ENCODE peak calls at places on chromosomes 12 and 14, in five cellular contexts. L, I, V, R and O are unnamed samples.

GRCh38 chr12:46711756-46712155 is 114.0 kb downstream of the SLC38A4 start:
- DNase-seq in V (no peak), R (peak), L (peak), I (no peak), O (peak)

GRCh38 chr14:102967506-102967795 is 45.0 kb downstream of the AMN start:
- DNase-seq in I (no peak), V (no peak), L (no peak), R (no peak), O (no peak)

GRCh38 chr14:28751467-28752058 is 15.0 kb upstream of the FOXG1 start:
- DNase-seq in R (peak), L (peak), I (peak), V (no peak), O (no peak)

GRCh38 chr12:133181238-133181959 is at the start of gene ZNF268:
- DNase-seq in I (peak), R (peak), L (peak), V (peak), O (peak)

GRCh38 chr14:75257241-75257640 is 21.4 kb upstream of the FOS start:
- DNase-seq in I (no peak), L (no peak), V (no peak), R (peak), O (no peak)

GRCh38 chr12:14963520-14963919 is 2.1 kb upstream of the ARHGDIB start:
- DNase-seq in R (no peak), V (no peak), I (no peak), L (no peak), O (no peak)

GRCh38 chr12:93164103-93164880 is 213.4 kb upstream of the NUDT4 start:
- DNase-seq in V (no peak), L (no peak), I (no peak), R (peak), O (no peak)

GRCh38 chr14:95207475-95208253 is 50.3 kb upstream of the DICER1 start:
- DNase-seq in R (no peak), I (no peak), V (no peak), L (no peak), O (no peak)

GRCh38 chr12:125657681-125658080 is 592.4 kb downstream of the AACS start:
- DNase-seq in I (no peak), R (no peak), V (no peak), L (no peak), O (no peak)

GRCh38 chr14:28759056-28759657 is 7.4 kb upstream of the FOXG1 start:
- DNase-seq in L (no peak), R (peak), V (no peak), I (no peak), O (no peak)

GRCh38 chr12:27573972-27574371 is 50.0 kb downstream of the PPFIBP1 start:
- DNase-seq in I (no peak), R (peak), L (peak), V (no peak), O (no peak)

GRCh38 chr12:106801830-106802561 is 27.5 kb downstream of the RIC8B start:
- DNase-seq in R (no peak), L (no peak), V (no peak), I (peak), O (no peak)

GRCh38 chr14:19878029-19878642 is 3.2 kb downstream of the OR4K2 start:
- DNase-seq in I (no peak), R (no peak), V (no peak), L (peak), O (no peak)

GRCh38 chr12:15756822-15757221 is 32.4 kb downstream of the EPS8 start:
- DNase-seq in I (no peak), L (peak), R (peak), V (no peak), O (no peak)

GRCh38 chr14:74508292-74508731 is 14.7 kb downstream of the ISCA2 start:
- DNase-seq in I (peak), R (no peak), L (no peak), V (peak), O (no peak)

GRCh38 chr14:29836395-29836794 is 91.3 kb downstream of the PRKD1 start:
- DNase-seq in R (no peak), V (no peak), I (no peak), L (no peak), O (no peak)

GRCh38 chr14:50051706-50052105 is 64.7 kb downstream of the VCPKMT start:
- DNase-seq in R (no peak), I (no peak), V (no peak), L (no peak), O (no peak)

GRCh38 chr14:99035712-99036593 is 236.0 kb downstream of the BCL11B start:
- DNase-seq in L (peak), I (peak), R (peak), V (peak), O (peak)

GRCh38 chr12:112256780-112257179 is 125.5 kb downstream of the HECTD4 start:
- DNase-seq in L (no peak), V (no peak), R (no peak), I (no peak), O (no peak)

GRCh38 chr12:2668816-2669215 is 126.0 kb upstream of the FKBP4 start:
- DNase-seq in L (no peak), I (no peak), V (no peak), R (no peak), O (no peak)

GRCh38 chr12:126069549-126070165 is 1004.4 kb downstream of the AACS start:
- DNase-seq in V (peak), I (peak), L (peak), R (peak), O (peak)

DNA sequence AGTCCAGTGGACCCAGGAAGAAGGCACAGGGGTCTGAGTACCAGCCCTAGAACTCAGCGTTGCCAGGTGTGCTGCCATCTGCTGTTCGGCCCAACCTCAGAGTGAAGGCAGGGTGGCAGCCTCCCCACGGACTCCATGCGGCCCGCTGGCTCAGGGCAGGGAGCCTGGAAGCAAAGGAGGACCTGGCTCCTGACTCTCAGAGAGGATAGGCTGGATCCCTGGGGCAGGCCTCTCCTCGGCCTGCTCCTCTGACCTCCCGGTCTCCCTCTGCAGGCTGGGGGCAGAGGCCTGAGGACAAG is 10.1 kb downstream of the MCRS1 start:
- DNase-seq in V (no peak), L (no peak), I (no peak), R (no peak), O (no peak)
- TF ChIP-seq CTCF in V (no peak), L (no peak), I (peak), R (no peak), O (no peak)

DNA sequence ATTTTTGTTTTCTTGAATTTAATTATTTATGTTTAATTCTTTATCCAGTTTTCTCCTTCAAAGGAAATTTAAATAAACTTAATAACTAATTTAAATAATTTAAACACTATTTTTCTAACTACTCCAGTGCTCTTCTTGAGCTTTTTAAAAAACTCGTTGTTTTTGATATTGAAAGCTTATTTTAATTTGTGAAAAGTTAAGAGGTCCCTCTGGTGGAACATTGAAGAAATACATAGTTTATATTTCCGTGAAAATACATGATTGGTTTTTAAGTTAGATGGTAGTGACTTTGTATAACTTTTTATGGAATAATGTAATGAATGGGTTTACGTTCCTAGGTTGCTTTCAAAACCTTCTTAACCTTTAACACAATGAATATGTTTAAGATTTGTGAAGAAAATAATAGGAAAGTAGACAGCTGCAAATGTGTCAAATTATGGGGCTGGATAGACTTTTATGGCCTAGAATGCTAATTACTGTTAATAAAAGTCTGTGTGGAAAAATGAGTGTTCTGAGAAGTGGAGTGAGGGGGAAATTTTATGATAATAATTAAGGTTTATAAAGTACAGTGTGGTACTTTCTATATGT is 45.9 kb upstream of the MSRB3 start:
- DNase-seq in V (no peak), R (peak), L (peak), I (no peak), O (no peak)
- TF ChIP-seq CTCF in V (no peak), R (no peak), L (peak), I (peak), O (peak)

GRCh38 chr14:61106627-61107147 is 125.6 kb downstream of the SLC38A6 start:
- DNase-seq in V (no peak), R (no peak), L (no peak), I (no peak), O (no peak)
- TF ChIP-seq CTCF in V (no peak), R (no peak), L (peak), I (peak), O (peak)

DNA sequence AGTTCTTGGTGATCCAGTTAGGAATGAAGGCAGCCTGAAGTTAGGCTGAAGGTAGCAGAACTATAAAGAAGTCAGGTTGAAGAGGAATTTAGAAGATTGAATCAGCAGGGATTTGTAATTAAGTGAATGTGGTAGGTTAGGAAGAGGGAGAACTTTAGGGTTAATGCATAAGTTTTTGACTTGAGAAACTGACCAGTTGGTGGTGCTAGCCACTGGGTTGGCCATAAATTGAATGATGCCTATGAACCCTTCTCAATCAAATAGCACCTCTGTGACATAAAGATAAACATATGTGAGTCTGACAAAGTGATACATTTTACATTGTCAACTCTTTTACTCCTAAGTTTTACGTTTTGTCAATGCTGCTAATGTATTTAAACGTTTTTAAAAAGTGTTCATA is 290.6 kb upstream of the NAV3 start:
- DNase-seq in R (no peak), V (no peak), L (no peak), I (no peak), O (no peak)
- TF ChIP-seq CTCF in R (no peak), V (no peak), L (no peak), I (no peak), O (no peak)

GRCh38 chr14:106848330-106849121 is 1322.1 kb downstream of the TMEM121 start:
- DNase-seq in V (no peak), R (peak), L (no peak), I (no peak), O (no peak)
- TF ChIP-seq CTCF in V (no peak), R (no peak), L (no peak), I (no peak), O (no peak)

GRCh38 chr12:6703631-6704030 is 3.0 kb upstream of the PIANP start:
- DNase-seq in L (no peak), R (no peak), V (no peak), I (peak), O (no peak)
- TF ChIP-seq CTCF in L (no peak), R (no peak), V (no peak), I (no peak), O (no peak)

GRCh38 chr14:100278702-100279101 is 27.5 kb downstream of the SLC25A29 start:
- DNase-seq in R (peak), I (no peak), V (no peak), L (peak), O (peak)
- TF ChIP-seq CTCF in R (peak), I (peak), V (no peak), L (peak), O (peak)